ENCODE peak calls at places on chromosomes 12 and 14, in nine cellular contexts. One of them, this sample, is unnamed.

GRCh38 chr12:92503977-92504966 is 198.5 kb upstream of the PLEKHG7 start:
- DNase-seq in transverse colon: peak
- DNase-seq in H1: no peak
- DNase-seq in HepG2: peak
- DNase-seq in GM12878: no peak
- DNase-seq in suprapubic skin: no peak
- DNase-seq in stomach: peak
- DNase-seq in K562: no peak
- DNase-seq in upper lobe of left lung: no peak
- DNase-seq in this sample: peak

GRCh38 chr12:130704606-130705005 is 11.5 kb downstream of the RIMBP2 start:
- DNase-seq in transverse colon: no peak
- DNase-seq in H1: peak
- DNase-seq in HepG2: no peak
- DNase-seq in GM12878: no peak
- DNase-seq in suprapubic skin: peak
- DNase-seq in stomach: no peak
- DNase-seq in K562: no peak
- DNase-seq in upper lobe of left lung: peak
- DNase-seq in this sample: peak

GRCh38 chr14:51639668-51640316 is 11.9 kb upstream of the FRMD6 start:
- DNase-seq in transverse colon: no peak
- DNase-seq in H1: no peak
- DNase-seq in HepG2: no peak
- DNase-seq in GM12878: no peak
- DNase-seq in suprapubic skin: no peak
- DNase-seq in stomach: no peak
- DNase-seq in K562: no peak
- DNase-seq in upper lobe of left lung: no peak
- DNase-seq in this sample: no peak

GRCh38 chr12:7934153-7934552 is 1.8 kb downstream of the SLC2A3 start:
- DNase-seq in transverse colon: no peak
- DNase-seq in H1: no peak
- DNase-seq in HepG2: no peak
- DNase-seq in GM12878: no peak
- DNase-seq in suprapubic skin: no peak
- DNase-seq in stomach: no peak
- DNase-seq in K562: peak
- DNase-seq in upper lobe of left lung: no peak
- DNase-seq in this sample: no peak

GRCh38 chr12:6554168-6554989 is 1.5 kb downstream of the IFFO1 start:
- DNase-seq in transverse colon: peak
- DNase-seq in H1: peak
- DNase-seq in HepG2: peak
- DNase-seq in GM12878: no peak
- DNase-seq in suprapubic skin: no peak
- DNase-seq in stomach: peak
- DNase-seq in K562: peak
- DNase-seq in upper lobe of left lung: peak
- DNase-seq in this sample: peak

GRCh38 chr12:1616233-1617066 is 12.6 kb upstream of the WNT5B start:
- DNase-seq in transverse colon: no peak
- DNase-seq in H1: no peak
- DNase-seq in HepG2: no peak
- DNase-seq in GM12878: no peak
- DNase-seq in suprapubic skin: peak
- DNase-seq in stomach: no peak
- DNase-seq in K562: no peak
- DNase-seq in upper lobe of left lung: no peak
- DNase-seq in this sample: peak

GRCh38 chr12:31947971-31948370 is 11.2 kb upstream of the RESF1 start:
- DNase-seq in transverse colon: no peak
- DNase-seq in H1: no peak
- DNase-seq in HepG2: no peak
- DNase-seq in GM12878: no peak
- DNase-seq in suprapubic skin: no peak
- DNase-seq in stomach: no peak
- DNase-seq in K562: no peak
- DNase-seq in upper lobe of left lung: no peak
- DNase-seq in this sample: no peak

GRCh38 chr12:94359761-94360160 is 99.9 kb downstream of the CEP83 start:
- DNase-seq in transverse colon: no peak
- DNase-seq in H1: no peak
- DNase-seq in HepG2: no peak
- DNase-seq in GM12878: no peak
- DNase-seq in suprapubic skin: no peak
- DNase-seq in stomach: no peak
- DNase-seq in K562: no peak
- DNase-seq in upper lobe of left lung: no peak
- DNase-seq in this sample: no peak

GRCh38 chr12:32868885-32869284 is 27.7 kb downstream of the PKP2 start:
- DNase-seq in transverse colon: no peak
- DNase-seq in H1: no peak
- DNase-seq in HepG2: no peak
- DNase-seq in GM12878: no peak
- DNase-seq in suprapubic skin: no peak
- DNase-seq in stomach: no peak
- DNase-seq in K562: no peak
- DNase-seq in upper lobe of left lung: no peak
- DNase-seq in this sample: no peak

GRCh38 chr12:132291402-132292175 is 37.8 kb downstream of the GALNT9 start:
- DNase-seq in transverse colon: no peak
- DNase-seq in H1: no peak
- DNase-seq in HepG2: no peak
- DNase-seq in GM12878: no peak
- DNase-seq in suprapubic skin: no peak
- DNase-seq in stomach: no peak
- DNase-seq in K562: no peak
- DNase-seq in upper lobe of left lung: peak
- DNase-seq in this sample: no peak

GRCh38 chr12:93297032-93297431 is 80.7 kb upstream of the NUDT4 start:
- DNase-seq in transverse colon: no peak
- DNase-seq in H1: no peak
- DNase-seq in HepG2: no peak
- DNase-seq in GM12878: peak
- DNase-seq in suprapubic skin: no peak
- DNase-seq in stomach: no peak
- DNase-seq in K562: no peak
- DNase-seq in upper lobe of left lung: no peak
- DNase-seq in this sample: no peak

GRCh38 chr12:21828779-21829178 is 54.3 kb upstream of the KCNJ8 start:
- DNase-seq in transverse colon: peak
- DNase-seq in H1: no peak
- DNase-seq in HepG2: no peak
- DNase-seq in GM12878: no peak
- DNase-seq in suprapubic skin: no peak
- DNase-seq in stomach: peak
- DNase-seq in K562: no peak
- DNase-seq in upper lobe of left lung: no peak
- DNase-seq in this sample: peak
- H3K4me3 ChIP-seq in transverse colon: no peak
- H3K4me3 ChIP-seq in H1: no peak
- H3K4me3 ChIP-seq in HepG2: no peak
- H3K4me3 ChIP-seq in GM12878: no peak
- H3K4me3 ChIP-seq in suprapubic skin: no peak
- H3K4me3 ChIP-seq in stomach: no peak
- H3K4me3 ChIP-seq in K562: no peak
- H3K4me3 ChIP-seq in upper lobe of left lung: no peak
- H3K4me3 ChIP-seq in this sample: no peak

GRCh38 chr12:111753144-111753881 is 13.4 kb upstream of the ALDH2 start:
- DNase-seq in transverse colon: peak
- DNase-seq in H1: peak
- DNase-seq in HepG2: peak
- DNase-seq in GM12878: no peak
- DNase-seq in suprapubic skin: no peak
- DNase-seq in stomach: peak
- DNase-seq in K562: peak
- DNase-seq in upper lobe of left lung: peak
- DNase-seq in this sample: peak
- TF ChIP-seq POLR2AphosphoS5 in transverse colon: peak
- TF ChIP-seq POLR2AphosphoS5 in H1: no peak
- TF ChIP-seq POLR2AphosphoS5 in HepG2: no peak
- TF ChIP-seq POLR2AphosphoS5 in GM12878: no peak
- TF ChIP-seq POLR2AphosphoS5 in suprapubic skin: no peak
- TF ChIP-seq POLR2AphosphoS5 in stomach: peak
- TF ChIP-seq POLR2AphosphoS5 in K562: no peak
- TF ChIP-seq POLR2AphosphoS5 in upper lobe of left lung: peak
- TF ChIP-seq POLR2AphosphoS5 in this sample: no peak

GRCh38 chr12:104648746-104649145 is 192.0 kb downstream of the CHST11 start:
- DNase-seq in transverse colon: no peak
- DNase-seq in H1: no peak
- DNase-seq in HepG2: no peak
- DNase-seq in GM12878: no peak
- DNase-seq in suprapubic skin: no peak
- DNase-seq in stomach: no peak
- DNase-seq in K562: no peak
- DNase-seq in upper lobe of left lung: no peak
- DNase-seq in this sample: no peak

GRCh38 chr12:104641862-104642261 is 185.1 kb downstream of the CHST11 start:
- DNase-seq in transverse colon: peak
- DNase-seq in H1: no peak
- DNase-seq in HepG2: no peak
- DNase-seq in GM12878: peak
- DNase-seq in suprapubic skin: no peak
- DNase-seq in stomach: no peak
- DNase-seq in K562: no peak
- DNase-seq in upper lobe of left lung: no peak
- DNase-seq in this sample: no peak

GRCh38 chr12:104643093-104643646 is 186.4 kb downstream of the CHST11 start:
- DNase-seq in transverse colon: no peak
- DNase-seq in H1: no peak
- DNase-seq in HepG2: no peak
- DNase-seq in GM12878: peak
- DNase-seq in suprapubic skin: no peak
- DNase-seq in stomach: no peak
- DNase-seq in K562: no peak
- DNase-seq in upper lobe of left lung: no peak
- DNase-seq in this sample: no peak

GRCh38 chr12:104649217-104649834 is 192.6 kb downstream of the CHST11 start:
- DNase-seq in transverse colon: no peak
- DNase-seq in H1: no peak
- DNase-seq in HepG2: no peak
- DNase-seq in GM12878: no peak
- DNase-seq in suprapubic skin: no peak
- DNase-seq in stomach: no peak
- DNase-seq in K562: no peak
- DNase-seq in upper lobe of left lung: no peak
- DNase-seq in this sample: no peak

GRCh38 chr12:104643921-104644669 is 187.3 kb downstream of the CHST11 start:
- DNase-seq in transverse colon: peak
- DNase-seq in H1: no peak
- DNase-seq in HepG2: no peak
- DNase-seq in GM12878: peak
- DNase-seq in suprapubic skin: no peak
- DNase-seq in stomach: peak
- DNase-seq in K562: no peak
- DNase-seq in upper lobe of left lung: peak
- DNase-seq in this sample: no peak
- TF ChIP-seq EP300 in transverse colon: no peak
- TF ChIP-seq EP300 in H1: no peak
- TF ChIP-seq EP300 in HepG2: no peak
- TF ChIP-seq EP300 in GM12878: no peak
- TF ChIP-seq EP300 in suprapubic skin: no peak
- TF ChIP-seq EP300 in stomach: no peak
- TF ChIP-seq EP300 in K562: no peak
- TF ChIP-seq EP300 in upper lobe of left lung: no peak
- TF ChIP-seq EP300 in this sample: no peak

GRCh38 chr14:101821528-101821927 is 60.0 kb downstream of the PPP2R5C start:
- DNase-seq in transverse colon: no peak
- DNase-seq in H1: no peak
- DNase-seq in HepG2: no peak
- DNase-seq in GM12878: no peak
- DNase-seq in suprapubic skin: no peak
- DNase-seq in stomach: no peak
- DNase-seq in K562: no peak
- DNase-seq in upper lobe of left lung: no peak
- DNase-seq in this sample: no peak

GRCh38 chr14:101823081-101823480 is 61.6 kb downstream of the PPP2R5C start:
- DNase-seq in transverse colon: no peak
- DNase-seq in H1: no peak
- DNase-seq in HepG2: no peak
- DNase-seq in GM12878: no peak
- DNase-seq in suprapubic skin: no peak
- DNase-seq in stomach: no peak
- DNase-seq in K562: no peak
- DNase-seq in upper lobe of left lung: no peak
- DNase-seq in this sample: no peak

GRCh38 chr14:101825797-101826196 is 64.3 kb downstream of the PPP2R5C start:
- DNase-seq in transverse colon: no peak
- DNase-seq in H1: no peak
- DNase-seq in HepG2: no peak
- DNase-seq in GM12878: no peak
- DNase-seq in suprapubic skin: no peak
- DNase-seq in stomach: no peak
- DNase-seq in K562: no peak
- DNase-seq in upper lobe of left lung: no peak
- DNase-seq in this sample: no peak

GRCh38 chr14:101824339-101824727 is 62.8 kb downstream of the PPP2R5C start:
- DNase-seq in transverse colon: no peak
- DNase-seq in H1: no peak
- DNase-seq in HepG2: no peak
- DNase-seq in GM12878: no peak
- DNase-seq in suprapubic skin: no peak
- DNase-seq in stomach: no peak
- DNase-seq in K562: no peak
- DNase-seq in upper lobe of left lung: no peak
- DNase-seq in this sample: no peak

DNA sequence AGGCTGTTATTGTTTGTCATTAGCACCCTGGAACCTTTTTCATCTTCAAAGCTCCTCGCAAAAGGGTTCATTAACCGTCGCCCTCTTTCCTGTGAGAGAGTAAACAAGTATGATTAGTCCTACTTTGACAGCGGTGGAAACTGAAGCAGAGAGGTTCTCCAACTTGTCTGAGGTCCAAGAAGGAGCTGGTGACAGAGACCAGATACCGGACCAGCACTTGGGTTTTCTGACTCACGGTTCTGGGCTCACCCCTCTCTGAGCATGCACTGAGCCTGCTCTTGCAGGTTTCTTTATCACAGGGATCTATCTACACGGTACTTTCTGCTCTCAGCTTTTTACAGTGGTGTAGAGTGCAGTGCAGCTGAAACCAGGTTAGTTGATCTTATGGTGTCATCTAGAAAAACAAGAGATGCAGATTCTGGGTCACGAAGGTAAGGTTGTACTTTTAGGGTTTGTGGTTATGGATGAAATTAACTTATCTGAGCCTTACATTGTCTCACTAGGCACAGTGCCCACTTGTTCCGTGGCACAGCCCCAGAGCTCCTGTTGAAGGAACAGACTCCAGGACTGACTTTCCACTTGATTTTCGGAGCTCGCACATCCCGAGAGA is 62.1 kb downstream of the PPP2R5C start:
- DNase-seq in transverse colon: peak
- DNase-seq in H1: no peak
- DNase-seq in HepG2: no peak
- DNase-seq in GM12878: peak
- DNase-seq in suprapubic skin: no peak
- DNase-seq in stomach: peak
- DNase-seq in K562: no peak
- DNase-seq in upper lobe of left lung: no peak
- DNase-seq in this sample: peak
- H3K4me3 ChIP-seq in transverse colon: peak
- H3K4me3 ChIP-seq in H1: no peak
- H3K4me3 ChIP-seq in HepG2: no peak
- H3K4me3 ChIP-seq in GM12878: peak
- H3K4me3 ChIP-seq in suprapubic skin: peak
- H3K4me3 ChIP-seq in stomach: peak
- H3K4me3 ChIP-seq in K562: no peak
- H3K4me3 ChIP-seq in upper lobe of left lung: no peak
- H3K4me3 ChIP-seq in this sample: peak

This sample was measured in sigmoid colon.